ENCODE peak calls at places on chromosomes 4 and X, in ten cellular contexts. One of them, this sample, is unnamed.
A peak's percentile ranks its signal among the peaks of the same experiment; 100 is the strongest.

GRCh38 chr4:57405359-57405758 is 295.2 kb upstream of the IGFBP7 start:
- DNase-seq in DMS 273 treated with DMSO at 0.1 percent for 48 hours: no peak
- DNase-seq in astrocyte: peak; percentile 47
- DNase-seq in lung microvascular endothelial cell: no peak
- DNase-seq in activated CD4-positive, alpha-beta T cell treated with anti-CD3 and anti-CD28 coated beads, Interleukin-2, amount 50 U/mL, for 24 hours: no peak
- DNase-seq in NCI-H1436: no peak
- DNase-seq in mesendoderm: no peak
- DNase-seq in T follicular helper cell: no peak
- DNase-seq in pons: no peak
- DNase-seq in tibial artery: no peak
- DNase-seq in this sample: no peak

GRCh38 chr4:173212379-173212778 is 43.8 kb downstream of the GALNT7 start:
- DNase-seq in DMS 273 treated with DMSO at 0.1 percent for 48 hours: no peak
- DNase-seq in astrocyte: no peak
- DNase-seq in lung microvascular endothelial cell: no peak
- DNase-seq in activated CD4-positive, alpha-beta T cell treated with anti-CD3 and anti-CD28 coated beads, Interleukin-2, amount 50 U/mL, for 24 hours: no peak
- DNase-seq in NCI-H1436: no peak
- DNase-seq in mesendoderm: no peak
- DNase-seq in T follicular helper cell: no peak
- DNase-seq in pons: no peak
- DNase-seq in tibial artery: no peak
- DNase-seq in this sample: no peak

GRCh38 chrX:40176256-40176978 is 78.7 kb upstream of the BCOR start:
- DNase-seq in DMS 273 treated with DMSO at 0.1 percent for 48 hours: no peak
- DNase-seq in astrocyte: no peak
- DNase-seq in lung microvascular endothelial cell: peak; percentile 28
- DNase-seq in activated CD4-positive, alpha-beta T cell treated with anti-CD3 and anti-CD28 coated beads, Interleukin-2, amount 50 U/mL, for 24 hours: peak; percentile 66
- DNase-seq in NCI-H1436: no peak
- DNase-seq in mesendoderm: peak; percentile 21
- DNase-seq in T follicular helper cell: peak; percentile 68
- DNase-seq in pons: no peak
- DNase-seq in tibial artery: peak; percentile 47
- DNase-seq in this sample: no peak

GRCh38 chr4:136713140-136713539 is 819.2 kb downstream of the PCDH18 start:
- DNase-seq in DMS 273 treated with DMSO at 0.1 percent for 48 hours: no peak
- DNase-seq in astrocyte: no peak
- DNase-seq in lung microvascular endothelial cell: no peak
- DNase-seq in activated CD4-positive, alpha-beta T cell treated with anti-CD3 and anti-CD28 coated beads, Interleukin-2, amount 50 U/mL, for 24 hours: no peak
- DNase-seq in NCI-H1436: no peak
- DNase-seq in mesendoderm: peak; percentile 67
- DNase-seq in T follicular helper cell: no peak
- DNase-seq in pons: peak; percentile 36
- DNase-seq in tibial artery: no peak
- DNase-seq in this sample: no peak

GRCh38 chr4:25938251-25939186 is 24.5 kb downstream of the SMIM20 start:
- DNase-seq in DMS 273 treated with DMSO at 0.1 percent for 48 hours: no peak
- DNase-seq in astrocyte: peak; percentile 68
- DNase-seq in lung microvascular endothelial cell: no peak
- DNase-seq in activated CD4-positive, alpha-beta T cell treated with anti-CD3 and anti-CD28 coated beads, Interleukin-2, amount 50 U/mL, for 24 hours: peak; percentile 32
- DNase-seq in NCI-H1436: no peak
- DNase-seq in mesendoderm: no peak
- DNase-seq in T follicular helper cell: no peak
- DNase-seq in pons: no peak
- DNase-seq in tibial artery: peak; percentile 59
- DNase-seq in this sample: peak; percentile 27

GRCh38 chr4:123133397-123134050 is 211.1 kb upstream of the NUDT6 start:
- DNase-seq in DMS 273 treated with DMSO at 0.1 percent for 48 hours: no peak
- DNase-seq in astrocyte: no peak
- DNase-seq in lung microvascular endothelial cell: no peak
- DNase-seq in activated CD4-positive, alpha-beta T cell treated with anti-CD3 and anti-CD28 coated beads, Interleukin-2, amount 50 U/mL, for 24 hours: no peak
- DNase-seq in NCI-H1436: no peak
- DNase-seq in mesendoderm: no peak
- DNase-seq in T follicular helper cell: no peak
- DNase-seq in pons: no peak
- DNase-seq in tibial artery: no peak
- DNase-seq in this sample: no peak

GRCh38 chr4:8393593-8394038 is 46.9 kb downstream of the ACOX3 start:
- DNase-seq in DMS 273 treated with DMSO at 0.1 percent for 48 hours: no peak
- DNase-seq in astrocyte: peak; percentile 99
- DNase-seq in lung microvascular endothelial cell: peak; percentile 98
- DNase-seq in activated CD4-positive, alpha-beta T cell treated with anti-CD3 and anti-CD28 coated beads, Interleukin-2, amount 50 U/mL, for 24 hours: no peak
- DNase-seq in NCI-H1436: no peak
- DNase-seq in mesendoderm: peak; percentile 48
- DNase-seq in T follicular helper cell: no peak
- DNase-seq in pons: peak; percentile 93
- DNase-seq in tibial artery: peak; percentile 81
- DNase-seq in this sample: peak; percentile 77

GRCh38 chr4:101127176-101127790 is 220.0 kb downstream of the PPP3CA start:
- DNase-seq in DMS 273 treated with DMSO at 0.1 percent for 48 hours: no peak
- DNase-seq in astrocyte: no peak
- DNase-seq in lung microvascular endothelial cell: no peak
- DNase-seq in activated CD4-positive, alpha-beta T cell treated with anti-CD3 and anti-CD28 coated beads, Interleukin-2, amount 50 U/mL, for 24 hours: no peak
- DNase-seq in NCI-H1436: no peak
- DNase-seq in mesendoderm: no peak
- DNase-seq in T follicular helper cell: no peak
- DNase-seq in pons: no peak
- DNase-seq in tibial artery: no peak
- DNase-seq in this sample: no peak

GRCh38 chr4:139368990-139369389 is 66.7 kb upstream of the NDUFC1 start:
- DNase-seq in DMS 273 treated with DMSO at 0.1 percent for 48 hours: no peak
- DNase-seq in astrocyte: peak; percentile 48
- DNase-seq in lung microvascular endothelial cell: peak; percentile 23
- DNase-seq in activated CD4-positive, alpha-beta T cell treated with anti-CD3 and anti-CD28 coated beads, Interleukin-2, amount 50 U/mL, for 24 hours: no peak
- DNase-seq in NCI-H1436: no peak
- DNase-seq in mesendoderm: no peak
- DNase-seq in T follicular helper cell: no peak
- DNase-seq in pons: no peak
- DNase-seq in tibial artery: no peak
- DNase-seq in this sample: no peak

GRCh38 chr4:57148177-57148576 is 38.0 kb upstream of the IGFBP7 start:
- DNase-seq in DMS 273 treated with DMSO at 0.1 percent for 48 hours: no peak
- DNase-seq in astrocyte: no peak
- DNase-seq in lung microvascular endothelial cell: no peak
- DNase-seq in activated CD4-positive, alpha-beta T cell treated with anti-CD3 and anti-CD28 coated beads, Interleukin-2, amount 50 U/mL, for 24 hours: no peak
- DNase-seq in NCI-H1436: no peak
- DNase-seq in mesendoderm: no peak
- DNase-seq in T follicular helper cell: no peak
- DNase-seq in pons: no peak
- DNase-seq in tibial artery: no peak
- DNase-seq in this sample: no peak

GRCh38 chrX:19852014-19853005 is 35.1 kb downstream of the SH3KBP1 start:
- DNase-seq in DMS 273 treated with DMSO at 0.1 percent for 48 hours: peak; percentile 39
- DNase-seq in astrocyte: peak; percentile 80
- DNase-seq in lung microvascular endothelial cell: peak; percentile 17
- DNase-seq in activated CD4-positive, alpha-beta T cell treated with anti-CD3 and anti-CD28 coated beads, Interleukin-2, amount 50 U/mL, for 24 hours: no peak
- DNase-seq in NCI-H1436: no peak
- DNase-seq in mesendoderm: peak; percentile 36
- DNase-seq in T follicular helper cell: no peak
- DNase-seq in pons: no peak
- DNase-seq in tibial artery: no peak
- DNase-seq in this sample: no peak

GRCh38 chr4:153467154-153467896 is 1.2 kb downstream of the TMEM131L start:
- DNase-seq in DMS 273 treated with DMSO at 0.1 percent for 48 hours: peak; percentile 11
- DNase-seq in astrocyte: no peak
- DNase-seq in lung microvascular endothelial cell: peak; percentile 25
- DNase-seq in activated CD4-positive, alpha-beta T cell treated with anti-CD3 and anti-CD28 coated beads, Interleukin-2, amount 50 U/mL, for 24 hours: peak; percentile 21
- DNase-seq in NCI-H1436: peak; percentile 32
- DNase-seq in mesendoderm: peak; percentile 71
- DNase-seq in T follicular helper cell: no peak
- DNase-seq in pons: no peak
- DNase-seq in tibial artery: peak; percentile 50
- DNase-seq in this sample: no peak

GRCh38 chrX:153970398-153971123 is 1.1 kb downstream of the HCFC1 start:
- DNase-seq in DMS 273 treated with DMSO at 0.1 percent for 48 hours: peak; percentile 79
- DNase-seq in astrocyte: peak; percentile 77
- DNase-seq in lung microvascular endothelial cell: peak; percentile 34
- DNase-seq in activated CD4-positive, alpha-beta T cell treated with anti-CD3 and anti-CD28 coated beads, Interleukin-2, amount 50 U/mL, for 24 hours: no peak
- DNase-seq in NCI-H1436: peak; percentile 75
- DNase-seq in mesendoderm: peak; percentile 88
- DNase-seq in T follicular helper cell: no peak
- DNase-seq in pons: no peak
- DNase-seq in tibial artery: no peak
- DNase-seq in this sample: no peak

GRCh38 chr4:20625460-20625859 is 74.8 kb upstream of the PACRGL start:
- DNase-seq in DMS 273 treated with DMSO at 0.1 percent for 48 hours: no peak
- DNase-seq in astrocyte: no peak
- DNase-seq in lung microvascular endothelial cell: no peak
- DNase-seq in activated CD4-positive, alpha-beta T cell treated with anti-CD3 and anti-CD28 coated beads, Interleukin-2, amount 50 U/mL, for 24 hours: no peak
- DNase-seq in NCI-H1436: no peak
- DNase-seq in mesendoderm: no peak
- DNase-seq in T follicular helper cell: no peak
- DNase-seq in pons: peak; percentile 46
- DNase-seq in tibial artery: peak; percentile 40
- DNase-seq in this sample: peak; percentile 85

GRCh38 chr4:123825596-123826291 is 429.1 kb downstream of the SPRY1 start:
- DNase-seq in DMS 273 treated with DMSO at 0.1 percent for 48 hours: no peak
- DNase-seq in astrocyte: peak; percentile 44
- DNase-seq in lung microvascular endothelial cell: peak; percentile 74
- DNase-seq in activated CD4-positive, alpha-beta T cell treated with anti-CD3 and anti-CD28 coated beads, Interleukin-2, amount 50 U/mL, for 24 hours: no peak
- DNase-seq in NCI-H1436: no peak
- DNase-seq in mesendoderm: no peak
- DNase-seq in T follicular helper cell: no peak
- DNase-seq in pons: no peak
- DNase-seq in tibial artery: no peak
- DNase-seq in this sample: no peak

GRCh38 chr4:176927664-176928063 is 134.9 kb upstream of the VEGFC start:
- DNase-seq in DMS 273 treated with DMSO at 0.1 percent for 48 hours: no peak
- DNase-seq in astrocyte: peak; percentile 66
- DNase-seq in lung microvascular endothelial cell: peak; percentile 77
- DNase-seq in activated CD4-positive, alpha-beta T cell treated with anti-CD3 and anti-CD28 coated beads, Interleukin-2, amount 50 U/mL, for 24 hours: no peak
- DNase-seq in NCI-H1436: no peak
- DNase-seq in mesendoderm: no peak
- DNase-seq in T follicular helper cell: no peak
- DNase-seq in pons: no peak
- DNase-seq in tibial artery: no peak
- DNase-seq in this sample: no peak

GRCh38 chrX:26574208-26574607 is 358.2 kb downstream of the MAGEB5 start:
- DNase-seq in DMS 273 treated with DMSO at 0.1 percent for 48 hours: no peak
- DNase-seq in astrocyte: no peak
- DNase-seq in lung microvascular endothelial cell: peak; percentile 14
- DNase-seq in activated CD4-positive, alpha-beta T cell treated with anti-CD3 and anti-CD28 coated beads, Interleukin-2, amount 50 U/mL, for 24 hours: no peak
- DNase-seq in NCI-H1436: no peak
- DNase-seq in mesendoderm: no peak
- DNase-seq in T follicular helper cell: no peak
- DNase-seq in pons: no peak
- DNase-seq in tibial artery: no peak
- DNase-seq in this sample: no peak

GRCh38 chr4:189021831-189022230 is 882.6 kb downstream of the TRIML1 start:
- DNase-seq in DMS 273 treated with DMSO at 0.1 percent for 48 hours: no peak
- DNase-seq in astrocyte: no peak
- DNase-seq in lung microvascular endothelial cell: no peak
- DNase-seq in activated CD4-positive, alpha-beta T cell treated with anti-CD3 and anti-CD28 coated beads, Interleukin-2, amount 50 U/mL, for 24 hours: no peak
- DNase-seq in NCI-H1436: no peak
- DNase-seq in mesendoderm: peak; percentile 81
- DNase-seq in T follicular helper cell: no peak
- DNase-seq in pons: no peak
- DNase-seq in tibial artery: no peak
- DNase-seq in this sample: no peak

GRCh38 chr4:145132521-145133098 is 34.5 kb downstream of the ABCE1 start:
- DNase-seq in DMS 273 treated with DMSO at 0.1 percent for 48 hours: no peak
- DNase-seq in astrocyte: peak; percentile 19
- DNase-seq in lung microvascular endothelial cell: peak; percentile 45
- DNase-seq in activated CD4-positive, alpha-beta T cell treated with anti-CD3 and anti-CD28 coated beads, Interleukin-2, amount 50 U/mL, for 24 hours: no peak
- DNase-seq in NCI-H1436: no peak
- DNase-seq in mesendoderm: no peak
- DNase-seq in T follicular helper cell: no peak
- DNase-seq in pons: peak; percentile 56
- DNase-seq in tibial artery: no peak
- DNase-seq in this sample: no peak

GRCh38 chrX:46204721-46205422 is 340.3 kb downstream of the ZNF674 start:
- DNase-seq in DMS 273 treated with DMSO at 0.1 percent for 48 hours: no peak
- DNase-seq in astrocyte: peak; percentile 8
- DNase-seq in lung microvascular endothelial cell: no peak
- DNase-seq in activated CD4-positive, alpha-beta T cell treated with anti-CD3 and anti-CD28 coated beads, Interleukin-2, amount 50 U/mL, for 24 hours: no peak
- DNase-seq in NCI-H1436: no peak
- DNase-seq in mesendoderm: no peak
- DNase-seq in T follicular helper cell: no peak
- DNase-seq in pons: no peak
- DNase-seq in tibial artery: no peak
- DNase-seq in this sample: no peak

GRCh38 chr4:41725254-41725653 is 23.3 kb downstream of the PHOX2B start:
- DNase-seq in DMS 273 treated with DMSO at 0.1 percent for 48 hours: no peak
- DNase-seq in astrocyte: no peak
- DNase-seq in lung microvascular endothelial cell: no peak
- DNase-seq in activated CD4-positive, alpha-beta T cell treated with anti-CD3 and anti-CD28 coated beads, Interleukin-2, amount 50 U/mL, for 24 hours: no peak
- DNase-seq in NCI-H1436: no peak
- DNase-seq in mesendoderm: no peak
- DNase-seq in T follicular helper cell: no peak
- DNase-seq in pons: no peak
- DNase-seq in tibial artery: no peak
- DNase-seq in this sample: no peak

GRCh38 chr4:108619372-108620100 is 840 bp upstream of the RPL34 start:
- DNase-seq in DMS 273 treated with DMSO at 0.1 percent for 48 hours: no peak
- DNase-seq in astrocyte: no peak
- DNase-seq in lung microvascular endothelial cell: no peak
- DNase-seq in activated CD4-positive, alpha-beta T cell treated with anti-CD3 and anti-CD28 coated beads, Interleukin-2, amount 50 U/mL, for 24 hours: no peak
- DNase-seq in NCI-H1436: no peak
- DNase-seq in mesendoderm: no peak
- DNase-seq in T follicular helper cell: no peak
- DNase-seq in pons: no peak
- DNase-seq in tibial artery: no peak
- DNase-seq in this sample: no peak

GRCh38 chr4:15130441-15130840 is 128.2 kb downstream of the CPEB2 start:
- DNase-seq in DMS 273 treated with DMSO at 0.1 percent for 48 hours: no peak
- DNase-seq in astrocyte: no peak
- DNase-seq in lung microvascular endothelial cell: no peak
- DNase-seq in activated CD4-positive, alpha-beta T cell treated with anti-CD3 and anti-CD28 coated beads, Interleukin-2, amount 50 U/mL, for 24 hours: no peak
- DNase-seq in NCI-H1436: no peak
- DNase-seq in mesendoderm: peak; percentile 50
- DNase-seq in T follicular helper cell: no peak
- DNase-seq in pons: peak; percentile 75
- DNase-seq in tibial artery: no peak
- DNase-seq in this sample: no peak

GRCh38 chr4:76401654-76402053 is 19.3 kb downstream of the CCDC158 start:
- DNase-seq in DMS 273 treated with DMSO at 0.1 percent for 48 hours: no peak
- DNase-seq in astrocyte: no peak
- DNase-seq in lung microvascular endothelial cell: no peak
- DNase-seq in activated CD4-positive, alpha-beta T cell treated with anti-CD3 and anti-CD28 coated beads, Interleukin-2, amount 50 U/mL, for 24 hours: no peak
- DNase-seq in NCI-H1436: no peak
- DNase-seq in mesendoderm: no peak
- DNase-seq in T follicular helper cell: no peak
- DNase-seq in pons: no peak
- DNase-seq in tibial artery: no peak
- DNase-seq in this sample: no peak

GRCh38 chrX:29662759-29663503 is 552.4 kb upstream of the MAGEB2 start:
- DNase-seq in DMS 273 treated with DMSO at 0.1 percent for 48 hours: no peak
- DNase-seq in astrocyte: peak; percentile 96
- DNase-seq in lung microvascular endothelial cell: peak; percentile 96
- DNase-seq in activated CD4-positive, alpha-beta T cell treated with anti-CD3 and anti-CD28 coated beads, Interleukin-2, amount 50 U/mL, for 24 hours: no peak
- DNase-seq in NCI-H1436: no peak
- DNase-seq in mesendoderm: peak; percentile 55
- DNase-seq in T follicular helper cell: no peak
- DNase-seq in pons: peak; percentile 93
- DNase-seq in tibial artery: no peak
- DNase-seq in this sample: no peak

GRCh38 chrX:51456814-51457213 is 39.6 kb downstream of the NUDT11 start:
- DNase-seq in DMS 273 treated with DMSO at 0.1 percent for 48 hours: no peak
- DNase-seq in astrocyte: no peak
- DNase-seq in lung microvascular endothelial cell: no peak
- DNase-seq in activated CD4-positive, alpha-beta T cell treated with anti-CD3 and anti-CD28 coated beads, Interleukin-2, amount 50 U/mL, for 24 hours: no peak
- DNase-seq in NCI-H1436: no peak
- DNase-seq in mesendoderm: peak; percentile 74
- DNase-seq in T follicular helper cell: no peak
- DNase-seq in pons: peak; percentile 5
- DNase-seq in tibial artery: no peak
- DNase-seq in this sample: no peak

GRCh38 chrX:43560247-43560946 is 95.7 kb upstream of the MAOA start:
- DNase-seq in DMS 273 treated with DMSO at 0.1 percent for 48 hours: no peak
- DNase-seq in astrocyte: no peak
- DNase-seq in lung microvascular endothelial cell: no peak
- DNase-seq in activated CD4-positive, alpha-beta T cell treated with anti-CD3 and anti-CD28 coated beads, Interleukin-2, amount 50 U/mL, for 24 hours: no peak
- DNase-seq in NCI-H1436: no peak
- DNase-seq in mesendoderm: no peak
- DNase-seq in T follicular helper cell: no peak
- DNase-seq in pons: no peak
- DNase-seq in tibial artery: no peak
- DNase-seq in this sample: no peak

GRCh38 chrX:151225843-151226242 is 49.5 kb downstream of the GPR50 start:
- DNase-seq in DMS 273 treated with DMSO at 0.1 percent for 48 hours: no peak
- DNase-seq in astrocyte: no peak
- DNase-seq in lung microvascular endothelial cell: no peak
- DNase-seq in activated CD4-positive, alpha-beta T cell treated with anti-CD3 and anti-CD28 coated beads, Interleukin-2, amount 50 U/mL, for 24 hours: no peak
- DNase-seq in NCI-H1436: no peak
- DNase-seq in mesendoderm: no peak
- DNase-seq in T follicular helper cell: no peak
- DNase-seq in pons: no peak
- DNase-seq in tibial artery: no peak
- DNase-seq in this sample: no peak

This sample was measured in lower leg skin.